ENCODE peak calls at places on chromosomes 3 and 15, in eight cellular contexts. One of them, this sample, is unnamed.

GRCh38 chr3:126921425-126921824 is 61.5 kb upstream of the PLXNA1 start:
- DNase-seq in astrocyte of the cerebellum: no peak
- DNase-seq in ELF-1: no peak
- DNase-seq in mesothelial cell of epicardium: no peak
- DNase-seq in endodermal cell: no peak
- DNase-seq in NCI-H1092: no peak
- DNase-seq in retina: peak
- DNase-seq in adrenal gland: no peak
- DNase-seq in this sample: peak

GRCh38 chr3:59313365-59313764 is 263.5 kb upstream of the CFAP20DC start:
- DNase-seq in NCI-H1092: peak
- DNase-seq in mesothelial cell of epicardium: no peak
- DNase-seq in retina: no peak
- DNase-seq in endodermal cell: peak
- DNase-seq in adrenal gland: peak
- DNase-seq in astrocyte of the cerebellum: no peak
- DNase-seq in ELF-1: peak
- DNase-seq in this sample: peak

GRCh38 chr3:30324587-30324986 is 281.8 kb upstream of the TGFBR2 start:
- DNase-seq in NCI-H1092: no peak
- DNase-seq in adrenal gland: no peak
- DNase-seq in endodermal cell: no peak
- DNase-seq in ELF-1: no peak
- DNase-seq in retina: no peak
- DNase-seq in astrocyte of the cerebellum: no peak
- DNase-seq in mesothelial cell of epicardium: no peak
- DNase-seq in this sample: peak

GRCh38 chr3:12308517-12308916 is 19.6 kb downstream of the PPARG start:
- DNase-seq in adrenal gland: no peak
- DNase-seq in endodermal cell: no peak
- DNase-seq in astrocyte of the cerebellum: peak
- DNase-seq in mesothelial cell of epicardium: no peak
- DNase-seq in NCI-H1092: no peak
- DNase-seq in ELF-1: no peak
- DNase-seq in retina: no peak
- DNase-seq in this sample: no peak

GRCh38 chr3:9201278-9201677 is 48.2 kb downstream of the SRGAP3 start:
- DNase-seq in NCI-H1092: no peak
- DNase-seq in adrenal gland: no peak
- DNase-seq in ELF-1: peak
- DNase-seq in astrocyte of the cerebellum: peak
- DNase-seq in endodermal cell: no peak
- DNase-seq in retina: peak
- DNase-seq in mesothelial cell of epicardium: no peak
- DNase-seq in this sample: no peak

GRCh38 chr3:49929333-49930240 is at the start of gene MON1A:
- DNase-seq in astrocyte of the cerebellum: peak
- DNase-seq in adrenal gland: peak
- DNase-seq in NCI-H1092: peak
- DNase-seq in endodermal cell: peak
- DNase-seq in retina: peak
- DNase-seq in ELF-1: peak
- DNase-seq in mesothelial cell of epicardium: peak
- DNase-seq in this sample: peak

GRCh38 chr3:73508330-73508954 is 116.3 kb downstream of the PDZRN3 start:
- DNase-seq in astrocyte of the cerebellum: peak
- DNase-seq in NCI-H1092: peak
- DNase-seq in endodermal cell: peak
- DNase-seq in ELF-1: peak
- DNase-seq in retina: peak
- DNase-seq in mesothelial cell of epicardium: no peak
- DNase-seq in adrenal gland: peak
- DNase-seq in this sample: peak

GRCh38 chr3:150945226-150945625 is 27.3 kb downstream of the CLRN1 start:
- DNase-seq in endodermal cell: no peak
- DNase-seq in adrenal gland: peak
- DNase-seq in mesothelial cell of epicardium: no peak
- DNase-seq in ELF-1: no peak
- DNase-seq in NCI-H1092: no peak
- DNase-seq in astrocyte of the cerebellum: peak
- DNase-seq in retina: no peak
- DNase-seq in this sample: no peak

GRCh38 chr15:99998661-99999101 is 265.4 kb upstream of the LYSMD4 start:
- DNase-seq in adrenal gland: no peak
- DNase-seq in endodermal cell: peak
- DNase-seq in retina: no peak
- DNase-seq in astrocyte of the cerebellum: no peak
- DNase-seq in ELF-1: peak
- DNase-seq in mesothelial cell of epicardium: no peak
- DNase-seq in NCI-H1092: no peak
- DNase-seq in this sample: peak

GRCh38 chr15:70834999-70835398 is 19.0 kb downstream of the LARP6 start:
- DNase-seq in endodermal cell: no peak
- DNase-seq in adrenal gland: no peak
- DNase-seq in retina: no peak
- DNase-seq in mesothelial cell of epicardium: no peak
- DNase-seq in NCI-H1092: no peak
- DNase-seq in astrocyte of the cerebellum: no peak
- DNase-seq in ELF-1: no peak
- DNase-seq in this sample: no peak

GRCh38 chr3:155704771-155705559 is 39.9 kb downstream of the PLCH1 start:
- DNase-seq in endodermal cell: no peak
- DNase-seq in astrocyte of the cerebellum: peak
- DNase-seq in ELF-1: no peak
- DNase-seq in NCI-H1092: no peak
- DNase-seq in mesothelial cell of epicardium: no peak
- DNase-seq in retina: peak
- DNase-seq in adrenal gland: no peak
- DNase-seq in this sample: peak

GRCh38 chr3:86929046-86929445 is 61.9 kb downstream of the VGLL3 start:
- DNase-seq in retina: no peak
- DNase-seq in adrenal gland: no peak
- DNase-seq in endodermal cell: peak
- DNase-seq in mesothelial cell of epicardium: no peak
- DNase-seq in astrocyte of the cerebellum: no peak
- DNase-seq in NCI-H1092: no peak
- DNase-seq in ELF-1: no peak
- DNase-seq in this sample: no peak

GRCh38 chr3:122577409-122578028 is at the start of gene PARP15:
- DNase-seq in NCI-H1092: no peak
- DNase-seq in retina: peak
- DNase-seq in adrenal gland: no peak
- DNase-seq in mesothelial cell of epicardium: no peak
- DNase-seq in astrocyte of the cerebellum: no peak
- DNase-seq in ELF-1: peak
- DNase-seq in endodermal cell: peak
- DNase-seq in this sample: peak

GRCh38 chr15:73991726-73992593 is at the start of gene STOML1:
- DNase-seq in mesothelial cell of epicardium: peak
- DNase-seq in endodermal cell: peak
- DNase-seq in astrocyte of the cerebellum: peak
- DNase-seq in NCI-H1092: peak
- DNase-seq in retina: peak
- DNase-seq in ELF-1: peak
- DNase-seq in adrenal gland: peak
- DNase-seq in this sample: peak

This sample was measured in left kidney.